ENCODE peak calls at places on chromosomes 5 and 9, in eight cellular contexts. M is germinal center; A is bronchial epithelial cell; Q is stimulated activated CD4-positive, alpha-beta T cell treated with anti-CD3 and anti-CD28 coated beads, Interleukin-15, amount 100 ng/mL, for 1 hour; S is NB4; J is T-helper 1 cell; O is aorta; I is HS-27A. N is an unnamed sample.

GRCh38 chr9:129596541-129597328 is 24.2 kb downstream of the C9orf50 start:
- DNase-seq in Q (no peak), M (no peak), I (no peak), J (no peak), S (no peak), O (peak), A (peak), N (no peak)

GRCh38 chr5:171997011-171997410 is 9.4 kb downstream of the FBXW11 start:
- DNase-seq in M (no peak), I (no peak), O (no peak), J (no peak), S (no peak), A (no peak), Q (no peak), N (no peak)

GRCh38 chr5:143235423-143235822 is 168.1 kb downstream of the NR3C1 start:
- DNase-seq in I (no peak), M (no peak), Q (no peak), S (no peak), J (no peak), O (no peak), A (peak), N (no peak)

GRCh38 chr9:22147818-22148573 is 138.9 kb upstream of the CDKN2B start:
- DNase-seq in I (no peak), A (peak), J (peak), O (no peak), Q (no peak), S (no peak), M (no peak), N (no peak)

GRCh38 chr5:3331819-3332218 is 263.8 kb upstream of the IRX1 start:
- DNase-seq in Q (no peak), J (no peak), S (no peak), I (no peak), M (no peak), O (no peak), A (no peak), N (no peak)

GRCh38 chr5:36664762-36665161 is 58.4 kb downstream of the SLC1A3 start:
- DNase-seq in J (no peak), O (no peak), S (no peak), A (peak), Q (no peak), I (no peak), M (no peak), N (no peak)

GRCh38 chr5:155285673-155286072 is 272.1 kb downstream of the KIF4B start:
- DNase-seq in Q (no peak), O (no peak), A (no peak), I (no peak), S (no peak), M (no peak), J (no peak), N (no peak)

GRCh38 chr5:178205010-178205748 is 846 bp downstream of the HNRNPAB start:
- DNase-seq in J (peak), M (peak), I (no peak), O (peak), Q (peak), A (peak), S (peak), N (no peak)

GRCh38 chr9:15927131-15927530 is 374.3 kb downstream of the CCDC171 start:
- DNase-seq in I (no peak), S (no peak), Q (no peak), J (no peak), M (no peak), A (no peak), O (no peak), N (no peak)

GRCh38 chr5:88251048-88251711 is 17.5 kb downstream of the TMEM161B start:
- DNase-seq in M (no peak), S (no peak), A (no peak), I (no peak), J (peak), O (no peak), Q (no peak), N (no peak)

GRCh38 chr5:72599519-72600400 is 92.5 kb upstream of the ZNF366 start:
- DNase-seq in O (no peak), I (no peak), Q (no peak), J (no peak), M (no peak), A (peak), S (no peak), N (no peak)

GRCh38 chr5:32642276-32643002 is 57.1 kb downstream of the SUB1 start:
- DNase-seq in O (no peak), Q (no peak), I (peak), J (no peak), S (no peak), A (peak), M (no peak), N (no peak)

GRCh38 chr9:3954228-3954949 is 345.5 kb downstream of the GLIS3 start:
- DNase-seq in A (no peak), M (no peak), O (no peak), I (no peak), Q (no peak), J (no peak), S (no peak), N (no peak)

GRCh38 chr9:76651114-76651697 is 113.0 kb upstream of the PCA3 start:
- DNase-seq in M (no peak), O (no peak), S (peak), Q (no peak), A (no peak), J (peak), I (no peak), N (no peak)

GRCh38 chr9:92761686-92762085 is 2.9 kb downstream of the BICD2 start:
- DNase-seq in Q (no peak), S (peak), O (no peak), I (no peak), M (no peak), A (no peak), J (no peak), N (no peak)

GRCh38 chr5:94771742-94772141 is 153.3 kb downstream of the SLF1 start:
- DNase-seq in I (no peak), J (no peak), O (no peak), Q (no peak), S (no peak), A (no peak), M (no peak), N (no peak)

GRCh38 chr9:13279284-13280162 is at the start of gene MPDZ:
- DNase-seq in I (no peak), S (no peak), J (no peak), A (peak), O (peak), M (peak), Q (no peak), N (no peak)

GRCh38 chr5:124764992-124765611 is 18.7 kb upstream of the ZNF608 start:
- DNase-seq in S (no peak), J (no peak), A (no peak), O (no peak), Q (no peak), I (no peak), M (no peak), N (no peak)

GRCh38 chr9:17064558-17064957 is 70.3 kb upstream of the CNTLN start:
- DNase-seq in J (no peak), S (no peak), A (no peak), M (no peak), I (no peak), O (no peak), Q (no peak), N (no peak)

GRCh38 chr9:36396985-36397384 is 3.1 kb downstream of the RNF38 start:
- DNase-seq in S (peak), J (no peak), M (no peak), O (no peak), Q (no peak), I (no peak), A (peak), N (no peak)

GRCh38 chr5:133240425-133241091 is 188.7 kb downstream of the HSPA4 start:
- DNase-seq in O (no peak), M (no peak), A (peak), J (peak), Q (no peak), I (peak), S (peak), N (peak)

GRCh38 chr9:35993976-35994720 is 36.2 kb upstream of the OR2S2 start:
- DNase-seq in Q (no peak), O (no peak), S (no peak), M (no peak), A (no peak), J (no peak), I (no peak), N (no peak)

GRCh38 chr9:69132391-69132790 is 41.7 kb upstream of the TJP2 start:
- DNase-seq in Q (no peak), A (no peak), O (no peak), S (no peak), M (no peak), J (no peak), I (no peak), N (no peak)

GRCh38 chr5:18068851-18069250 is 434.6 kb downstream of the TAF11L14 start:
- DNase-seq in S (no peak), I (no peak), O (no peak), M (no peak), Q (no peak), J (no peak), A (no peak), N (no peak)

GRCh38 chr5:178380541-178381074 is 148.0 kb upstream of the PHYKPL start:
- DNase-seq in J (no peak), O (peak), A (no peak), S (no peak), M (no peak), I (no peak), Q (no peak), N (no peak)

GRCh38 chr5:151150484-151151262 is 6.9 kb downstream of the ANXA6 start:
- DNase-seq in I (no peak), O (peak), Q (peak), M (peak), S (peak), A (no peak), J (peak), N (peak)

GRCh38 chr5:150672884-150673275 is 11.8 kb downstream of the MYOZ3 start:
- DNase-seq in J (no peak), M (no peak), A (no peak), O (no peak), I (no peak), S (no peak), Q (no peak), N (no peak)

GRCh38 chr5:108521841-108522506 is 140.1 kb upstream of the FBXL17 start:
- DNase-seq in M (peak), O (no peak), Q (no peak), J (peak), A (peak), S (peak), I (peak), N (peak)

GRCh38 chr9:89498845-89499480 is 1.1 kb upstream of the SEMA4D start:
- DNase-seq in J (peak), I (no peak), Q (no peak), S (peak), M (peak), A (no peak), O (no peak), N (no peak)

GRCh38 chr5:151670953-151671636 is 15.6 kb downstream of the SPARC start:
- DNase-seq in O (peak), M (no peak), J (no peak), S (no peak), I (no peak), Q (no peak), A (peak), N (no peak)

GRCh38 chr5:83636141-83636540 is 84.5 kb downstream of the HAPLN1 start:
- DNase-seq in J (no peak), Q (no peak), M (no peak), O (no peak), A (no peak), I (no peak), S (no peak), N (no peak)

GRCh38 chr5:179596421-179596820 is 27.1 kb downstream of the HNRNPH1 start:
- DNase-seq in J (no peak), M (no peak), A (no peak), S (no peak), Q (no peak), I (no peak), O (no peak), N (no peak)

GRCh38 chr9:122131401-122131921 is 28.1 kb downstream of the NDUFA8 start:
- DNase-seq in J (no peak), O (no peak), I (no peak), M (no peak), A (peak), S (no peak), Q (no peak), N (no peak)

GRCh38 chr5:173094012-173094661 is 38.0 kb downstream of the CREBRF start:
- DNase-seq in S (no peak), I (peak), J (no peak), M (no peak), A (peak), O (no peak), Q (no peak), N (no peak)

GRCh38 chr9:135023389-135023788 is 64.1 kb upstream of the OLFM1 start:
- DNase-seq in O (no peak), Q (no peak), S (no peak), A (peak), I (no peak), J (no peak), M (no peak), N (no peak)

GRCh38 chr5:139984816-139985215 is 58.3 kb downstream of the NRG2 start:
- DNase-seq in A (peak), M (no peak), Q (no peak), S (no peak), J (no peak), I (no peak), O (no peak), N (no peak)

GRCh38 chr5:15717002-15717401 is 217.0 kb downstream of the FBXL7 start:
- DNase-seq in I (no peak), J (no peak), O (no peak), A (peak), M (no peak), S (no peak), Q (no peak), N (no peak)

GRCh38 chr9:132670816-132671371 is 630 bp downstream of the GTF3C4 start:
- DNase-seq in J (peak), I (no peak), M (peak), A (peak), Q (peak), O (no peak), S (peak), N (no peak)